ENCODE peak calls at places on chromosomes 12 and 14, in six cellular contexts. C, Q, J, W, T and Z are unnamed samples.

GRCh38 chr12:93982847-93983315 is 165.5 kb upstream of the PLXNC1 start:
- DNase-seq in C (no peak), Q (peak; percentile 35), J (peak; percentile 93), W (peak; percentile 94), T (no peak), Z (no peak)

GRCh38 chr14:54946500-54946899 is 43.9 kb upstream of the GCH1 start:
- DNase-seq in C (no peak), Q (no peak), J (no peak), W (no peak), T (no peak), Z (no peak)

GRCh38 chr14:91892918-91893527 is 25.7 kb upstream of the TC2N start:
- DNase-seq in C (peak; percentile 36), Q (no peak), J (no peak), W (no peak), T (peak; percentile 63), Z (no peak)

GRCh38 chr14:70622111-70622712 is 19.5 kb upstream of the TTC9 start:
- DNase-seq in C (peak; percentile 36), Q (no peak), J (peak; percentile 21), W (peak; percentile 25), T (peak; percentile 70), Z (no peak)

GRCh38 chr14:54929556-54929955 is 26.9 kb upstream of the GCH1 start:
- DNase-seq in C (no peak), Q (no peak), J (no peak), W (no peak), T (no peak), Z (no peak)

GRCh38 chr12:7079826-7080125 is 12.5 kb downstream of the C1R start:
- DNase-seq in C (no peak), Q (peak; percentile 45), J (peak; percentile 76), W (peak; percentile 56), T (no peak), Z (no peak)

GRCh38 chr12:102948941-102949352 is 8.5 kb upstream of the ASCL1 start:
- DNase-seq in C (no peak), Q (no peak), J (peak; percentile 37), W (peak; percentile 6), T (peak; percentile 77), Z (no peak)

GRCh38 chr12:62603061-62603810 is 136.6 kb downstream of the MON2 start:
- DNase-seq in C (peak; percentile 82), Q (no peak), J (peak; percentile 89), W (peak; percentile 81), T (peak; percentile 84), Z (no peak)

GRCh38 chr12:43063642-43064041 is 474.1 kb upstream of the PRICKLE1 start:
- DNase-seq in C (no peak), Q (no peak), J (peak; percentile 78), W (peak; percentile 80), T (no peak), Z (no peak)

GRCh38 chr14:97634786-97635185 is 837.6 kb downstream of the VRK1 start:
- DNase-seq in C (no peak), Q (no peak), J (no peak), W (no peak), T (no peak), Z (no peak)

DNA sequence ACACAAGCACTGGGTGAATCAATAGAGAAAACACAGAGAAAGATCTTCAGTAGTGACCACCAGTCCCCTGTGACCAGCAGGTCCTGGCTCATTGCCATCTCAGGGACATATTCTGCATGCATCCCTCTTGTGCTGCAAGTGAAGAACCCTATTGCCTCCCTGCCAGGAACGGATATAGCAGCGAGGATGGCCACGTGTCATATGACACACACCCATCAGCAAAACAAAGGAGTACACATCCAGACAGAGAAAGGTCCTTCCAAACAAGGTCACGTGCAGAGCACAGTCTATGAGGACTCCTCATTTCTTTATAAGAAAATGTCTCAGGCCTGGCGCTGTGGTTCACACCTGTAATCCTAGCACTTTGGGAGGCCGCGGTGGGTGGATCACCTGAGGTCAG is 638.4 kb downstream of the FLRT2 start:
- DNase-seq in C (no peak), Q (no peak), J (no peak), W (no peak), T (no peak), Z (no peak)
- H3K27ac ChIP-seq in C (no peak overlapping the region), Q (no peak overlapping the region), J (no peak overlapping the region), W (no peak overlapping the region), T (no peak overlapping the region), Z (no peak overlapping the region)

GRCh38 chr14:104125011-104125410 is 13.4 kb upstream of the KIF26A start:
- DNase-seq in C (no peak), Q (no peak), J (no peak), W (no peak), T (no peak), Z (no peak)
- H3K9me3 ChIP-seq in C (peaks cover 1% of the 10 kb centered on the region), Q (no peaks in the 10 kb centered on the region), J (peaks cover 2% of the 10 kb centered on the region), W (no peaks in the 10 kb centered on the region), T (no peaks in the 10 kb centered on the region), Z (peaks cover 6% of the 10 kb centered on the region)

GRCh38 chr14:22926316-22926715 is 2.9 kb downstream of the PRMT5 start:
- DNase-seq in C (no peak), Q (peak; percentile 83), J (peak; percentile 20), W (peak; percentile 41), T (no peak), Z (no peak)

GRCh38 chr14:22923746-22924145 is 4.8 kb upstream of the RBM23 start:
- DNase-seq in C (no peak), Q (no peak), J (no peak), W (no peak), T (no peak), Z (no peak)

GRCh38 chr14:22928237-22929103 is 706 bp downstream of the PRMT5 start:
- DNase-seq in C (no peak), Q (no peak), J (no peak), W (no peak), T (no peak), Z (no peak)

GRCh38 chr14:22922294-22922693 is 3.3 kb upstream of the RBM23 start:
- DNase-seq in C (no peak), Q (no peak), J (no peak), W (no peak), T (no peak), Z (no peak)

DNA sequence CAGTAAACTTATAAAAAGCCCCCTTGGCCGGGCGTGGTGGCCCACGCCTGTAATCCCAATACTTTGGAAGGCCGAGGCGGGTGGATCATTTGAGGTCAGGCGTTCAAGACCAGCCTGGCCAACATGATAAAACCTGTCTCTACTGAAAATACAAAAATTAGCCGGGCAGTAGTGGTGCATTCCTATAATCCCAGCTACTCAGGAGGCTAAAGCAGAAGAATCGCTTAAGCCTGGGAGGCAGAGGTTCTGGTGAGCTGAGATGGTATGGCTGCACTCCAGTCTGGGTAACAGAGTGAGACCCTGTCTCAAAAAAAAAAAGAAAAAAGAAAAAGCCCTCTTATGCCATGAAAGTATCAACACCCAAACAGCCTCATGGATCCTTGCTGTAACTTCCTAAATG is 3.7 kb downstream of the PRMT5 start:
- DNase-seq in C (no peak), Q (no peak), J (no peak), W (no peak), T (no peak), Z (no peak)
- H3K9ac ChIP-seq in C (no peak overlapping the region), Q (no peak overlapping the region), J (no peak overlapping the region), W (no peak overlapping the region), T (no peak overlapping the region), Z (no peak overlapping the region)

DNA sequence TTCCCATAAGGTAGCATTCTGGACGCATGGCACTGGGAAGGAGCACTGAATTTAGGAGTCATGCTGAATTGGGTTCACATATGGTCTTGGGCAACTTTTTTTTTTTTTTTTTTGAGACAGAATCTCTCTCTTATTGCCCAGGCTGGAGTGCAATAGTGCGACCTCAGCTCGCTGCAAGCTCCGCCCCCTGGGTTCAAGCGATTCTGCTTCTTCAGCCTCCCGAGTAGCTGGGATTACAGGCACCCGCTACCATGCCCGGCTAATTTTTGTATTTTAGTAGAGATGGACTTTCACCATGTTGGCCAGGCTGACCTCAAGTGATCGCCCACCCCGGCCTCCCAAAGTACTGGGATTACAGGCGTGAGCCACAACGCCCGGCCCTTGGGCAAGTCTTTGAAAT is 13.3 kb downstream of the DIP2B start:
- DNase-seq in C (no peak), Q (no peak), J (no peak), W (no peak), T (no peak), Z (no peak)
- H3K27ac ChIP-seq in C (no peak overlapping the region), Q (no peak overlapping the region), J (peak overlapping the region; percentile 29), W (no peak overlapping the region), T (no peak overlapping the region), Z (no peak overlapping the region)

GRCh38 chr14:28298156-28298555 is 468.4 kb upstream of the FOXG1 start:
- DNase-seq in C (no peak), Q (no peak), J (no peak), W (peak; percentile 65), T (no peak), Z (no peak)
- H3K9me3 ChIP-seq in C (no peaks in the 10 kb centered on the region), Q (peaks cover 3% of the 10 kb centered on the region), J (peaks cover 31% of the 10 kb centered on the region), W (no peaks in the 10 kb centered on the region), T (no peaks in the 10 kb centered on the region), Z (no peaks in the 10 kb centered on the region)

GRCh38 chr12:75945581-75945980 is 86.0 kb downstream of the PHLDA1 start:
- DNase-seq in C (no peak), Q (no peak), J (no peak), W (peak; percentile 26), T (no peak), Z (no peak)
- H3K9ac ChIP-seq in C (no peak overlapping the region), Q (no peak overlapping the region), J (no peak overlapping the region), W (no peak overlapping the region), T (no peak overlapping the region), Z (no peak overlapping the region)

GRCh38 chr12:101695698-101696097 is 1.7 kb upstream of the CHPT1 start:
- DNase-seq in C (no peak), Q (no peak), J (peak; percentile 59), W (peak; percentile 53), T (no peak), Z (no peak)
- H3K27ac ChIP-seq in C (no peak overlapping the region), Q (no peak overlapping the region), J (no peak overlapping the region), W (no peak overlapping the region), T (no peak overlapping the region), Z (no peak overlapping the region)